ENCODE peak calls at places on chromosomes 13 and 19, in four cellular contexts. B is left ventricle myocardium inferior, X is heart right ventricle, H is AG08396. E is an unnamed sample.

GRCh38 chr13:29540799-29541198 is 54.7 kb downstream of the SLC7A1 start:
- DNase-seq in B (no peak), X (no peak), H (no peak), E (no peak)

GRCh38 chr19:55082023-55082851 is 6.6 kb downstream of the EPS8L1 start:
- DNase-seq in B (no peak), X (no peak), H (peak), E (peak)

GRCh38 chr13:49954674-49955455 is 18.7 kb upstream of the SPRYD7 start:
- DNase-seq in H (no peak), X (no peak), B (no peak), E (no peak)

GRCh38 chr13:26300140-26300539 is 46.2 kb downstream of the CDK8 start:
- DNase-seq in B (no peak), X (no peak), H (peak), E (no peak)

GRCh38 chr13:95112883-95113282 is 188.4 kb downstream of the ABCC4 start:
- DNase-seq in X (no peak), H (no peak), B (no peak), E (peak)

GRCh38 chr19:9671654-9672053 is 3.2 kb downstream of the ZNF562 start:
- DNase-seq in H (no peak), X (no peak), B (no peak), E (no peak)

GRCh38 chr13:52921194-52921593 is 72.8 kb upstream of the PCDH8 start:
- DNase-seq in B (no peak), X (no peak), H (no peak), E (no peak)

GRCh38 chr19:3398114-3398899 is 31.9 kb downstream of the NFIC start:
- DNase-seq in H (no peak), X (peak), B (peak), E (peak)

GRCh38 chr19:38812841-38813320 is at the start of gene LGALS4:
- DNase-seq in B (no peak), X (no peak), H (no peak), E (no peak)

GRCh38 chr19:51398096-51398704 is 7.8 kb upstream of the C19orf84 start:
- DNase-seq in B (no peak), H (no peak), X (no peak), E (peak)

GRCh38 chr19:44617481-44617880 is 4.1 kb downstream of the IGSF23 start:
- DNase-seq in B (no peak), X (no peak), H (no peak), E (no peak)

GRCh38 chr13:112159575-112160547 is 92.9 kb downstream of the SOX1 start:
- DNase-seq in B (no peak), X (no peak), H (no peak), E (no peak)

GRCh38 chr19:31015778-31016177 is 333.5 kb downstream of the TSHZ3 start:
- DNase-seq in X (no peak), H (no peak), B (no peak), E (no peak)

GRCh38 chr13:112052213-112052612 is 14.7 kb upstream of the SOX1 start:
- DNase-seq in B (no peak), H (no peak), X (no peak), E (no peak)

GRCh38 chr19:1447944-1448343 is 2.0 kb upstream of the APC2 start:
- DNase-seq in H (no peak), X (no peak), B (no peak), E (no peak)

GRCh38 chr13:45218689-45219088 is 17.8 kb upstream of the KCTD4 start:
- DNase-seq in X (no peak), B (no peak), H (no peak), E (no peak)

GRCh38 chr13:97948041-97948440 is 5.4 kb upstream of the IPO5 start:
- DNase-seq in X (no peak), B (no peak), H (no peak), E (no peak)

GRCh38 chr19:7637374-7638256 is 705 bp downstream of the STXBP2 start:
- DNase-seq in B (peak), X (no peak), H (no peak), E (peak)

GRCh38 chr19:47102561-47103135 is 10.9 kb downstream of the ZC3H4 start:
- DNase-seq in B (no peak), X (no peak), H (no peak), E (no peak)

GRCh38 chr19:18488403-18488723 is 33.5 kb downstream of the ELL start:
- DNase-seq in B (no peak), X (no peak), H (peak), E (no peak)

GRCh38 chr19:47280183-47280797 is 5.6 kb downstream of the INAFM1 start:
- DNase-seq in H (peak), X (no peak), B (no peak), E (peak)

GRCh38 chr19:40822161-40822560 is 23.2 kb downstream of the EGLN2 start:
- DNase-seq in B (no peak), X (no peak), H (no peak), E (no peak)

GRCh38 chr13:40672310-40673060 is 6.0 kb upstream of the FOXO1 start:
- DNase-seq in X (no peak), B (no peak), H (peak), E (peak)

GRCh38 chr19:2332341-2333026 is 4.0 kb downstream of the SPPL2B start:
- DNase-seq in B (peak), H (no peak), X (peak), E (no peak)

GRCh38 chr19:46861691-46862503 is 1.1 kb downstream of the ARHGAP35 start:
- DNase-seq in H (no peak), X (peak), B (no peak), E (peak)

GRCh38 chr19:30178721-30179402 is 193.3 kb upstream of the ZNF536 start:
- DNase-seq in B (no peak), H (no peak), X (no peak), E (no peak)

GRCh38 chr13:47455581-47455980 is 545.5 kb downstream of the SUCLA2 start:
- DNase-seq in H (no peak), X (no peak), B (no peak), E (no peak)

GRCh38 chr13:46962286-46962941 is 65.6 kb upstream of the HTR2A start:
- DNase-seq in B (no peak), H (peak), X (no peak), E (no peak)

GRCh38 chr19:37997911-37998344 is 90.9 kb downstream of the SIPA1L3 start:
- DNase-seq in H (peak), B (no peak), X (no peak), E (peak)

GRCh38 chr19:10872551-10873107 is 1.3 kb downstream of the CARM1 start:
- DNase-seq in H (peak), X (no peak), B (no peak), E (no peak)

GRCh38 chr19:8334458-8335342 is 8.4 kb downstream of the KANK3 start:
- DNase-seq in H (peak), B (peak), X (peak), E (no peak)

GRCh38 chr13:109131698-109132257 is 502.4 kb downstream of the MYO16 start:
- DNase-seq in X (no peak), B (no peak), H (peak), E (no peak)

GRCh38 chr19:10503002-10503789 is at the start of gene KEAP1:
- DNase-seq in H (peak), B (peak), X (peak), E (peak)

GRCh38 chr13:97018029-97018819 is 23.9 kb upstream of the OXGR1 start:
- DNase-seq in H (peak), B (no peak), X (no peak), E (peak)

GRCh38 chr13:41554626-41555386 is 97.5 kb downstream of the RGCC start:
- DNase-seq in H (no peak), X (no peak), B (no peak), E (no peak)